ENCODE peak calls at places on chromosomes 5 and 9, in nine cellular contexts. One of them, this sample, is unnamed.

GRCh38 chr5:172827843-172828242 is 6.2 kb upstream of the ERGIC1 start:
- DNase-seq in NCI-H774: no peak
- DNase-seq in cardiac fibroblast: peak; percentile 52
- DNase-seq in ELF-1: peak; percentile 19
- DNase-seq in iris pigment epithelial cell: no peak
- DNase-seq in left lung: no peak
- DNase-seq in SJSA1: no peak
- DNase-seq in HuH-7.5: no peak
- DNase-seq in activated CD8-positive, alpha-beta memory T cell treated with anti-CD3 and anti-CD28 coated beads, Interleukin-2, amount 50 U/mL, for 48 hours: no peak
- DNase-seq in this sample: no peak

GRCh38 chr5:104533498-104533897 is 970.9 kb upstream of the NUDT12 start:
- DNase-seq in NCI-H774: no peak
- DNase-seq in cardiac fibroblast: no peak
- DNase-seq in ELF-1: no peak
- DNase-seq in iris pigment epithelial cell: no peak
- DNase-seq in left lung: no peak
- DNase-seq in SJSA1: no peak
- DNase-seq in HuH-7.5: no peak
- DNase-seq in activated CD8-positive, alpha-beta memory T cell treated with anti-CD3 and anti-CD28 coated beads, Interleukin-2, amount 50 U/mL, for 48 hours: no peak
- DNase-seq in this sample: peak; percentile 49

GRCh38 chr5:2697446-2698200 is 53.9 kb downstream of the IRX2 start:
- DNase-seq in NCI-H774: no peak
- DNase-seq in cardiac fibroblast: no peak
- DNase-seq in ELF-1: no peak
- DNase-seq in iris pigment epithelial cell: no peak
- DNase-seq in left lung: no peak
- DNase-seq in SJSA1: no peak
- DNase-seq in HuH-7.5: no peak
- DNase-seq in activated CD8-positive, alpha-beta memory T cell treated with anti-CD3 and anti-CD28 coated beads, Interleukin-2, amount 50 U/mL, for 48 hours: no peak
- DNase-seq in this sample: no peak

GRCh38 chr9:135215571-135216161 is 128.2 kb downstream of the OLFM1 start:
- DNase-seq in NCI-H774: no peak
- DNase-seq in cardiac fibroblast: peak; percentile 43
- DNase-seq in ELF-1: no peak
- DNase-seq in iris pigment epithelial cell: peak; percentile 4
- DNase-seq in left lung: peak; percentile 51
- DNase-seq in SJSA1: no peak
- DNase-seq in HuH-7.5: no peak
- DNase-seq in activated CD8-positive, alpha-beta memory T cell treated with anti-CD3 and anti-CD28 coated beads, Interleukin-2, amount 50 U/mL, for 48 hours: no peak
- DNase-seq in this sample: no peak

GRCh38 chr5:74082504-74082903 is 456.5 kb downstream of the ARHGEF28 start:
- DNase-seq in NCI-H774: peak; percentile 47
- DNase-seq in cardiac fibroblast: no peak
- DNase-seq in ELF-1: no peak
- DNase-seq in iris pigment epithelial cell: no peak
- DNase-seq in left lung: no peak
- DNase-seq in SJSA1: no peak
- DNase-seq in HuH-7.5: no peak
- DNase-seq in activated CD8-positive, alpha-beta memory T cell treated with anti-CD3 and anti-CD28 coated beads, Interleukin-2, amount 50 U/mL, for 48 hours: no peak
- DNase-seq in this sample: no peak

GRCh38 chr5:141100243-141100805 is at the start of gene PCDHB3:
- DNase-seq in NCI-H774: no peak
- DNase-seq in cardiac fibroblast: no peak
- DNase-seq in ELF-1: peak; percentile 52
- DNase-seq in iris pigment epithelial cell: peak; percentile 3
- DNase-seq in left lung: no peak
- DNase-seq in SJSA1: no peak
- DNase-seq in HuH-7.5: peak; percentile 65
- DNase-seq in activated CD8-positive, alpha-beta memory T cell treated with anti-CD3 and anti-CD28 coated beads, Interleukin-2, amount 50 U/mL, for 48 hours: peak; percentile 63
- DNase-seq in this sample: no peak

GRCh38 chr9:114291886-114292590 is 30.9 kb upstream of the ORM1 start:
- DNase-seq in NCI-H774: no peak
- DNase-seq in cardiac fibroblast: no peak
- DNase-seq in ELF-1: no peak
- DNase-seq in iris pigment epithelial cell: no peak
- DNase-seq in left lung: peak; percentile 10
- DNase-seq in SJSA1: no peak
- DNase-seq in HuH-7.5: no peak
- DNase-seq in activated CD8-positive, alpha-beta memory T cell treated with anti-CD3 and anti-CD28 coated beads, Interleukin-2, amount 50 U/mL, for 48 hours: peak; percentile 38
- DNase-seq in this sample: no peak

GRCh38 chr5:141815796-141816180 is 62.4 kb downstream of the PCDH1 start:
- DNase-seq in NCI-H774: no peak
- DNase-seq in cardiac fibroblast: no peak
- DNase-seq in ELF-1: no peak
- DNase-seq in iris pigment epithelial cell: no peak
- DNase-seq in left lung: no peak
- DNase-seq in SJSA1: no peak
- DNase-seq in HuH-7.5: no peak
- DNase-seq in activated CD8-positive, alpha-beta memory T cell treated with anti-CD3 and anti-CD28 coated beads, Interleukin-2, amount 50 U/mL, for 48 hours: no peak
- DNase-seq in this sample: no peak

GRCh38 chr9:98341157-98342102 is 86.0 kb upstream of the TBC1D2 start:
- DNase-seq in NCI-H774: no peak
- DNase-seq in cardiac fibroblast: no peak
- DNase-seq in ELF-1: no peak
- DNase-seq in iris pigment epithelial cell: no peak
- DNase-seq in left lung: no peak
- DNase-seq in SJSA1: no peak
- DNase-seq in HuH-7.5: no peak
- DNase-seq in activated CD8-positive, alpha-beta memory T cell treated with anti-CD3 and anti-CD28 coated beads, Interleukin-2, amount 50 U/mL, for 48 hours: no peak
- DNase-seq in this sample: no peak

GRCh38 chr5:6773342-6774035 is 60.3 kb downstream of the TENT4A start:
- DNase-seq in NCI-H774: no peak
- DNase-seq in cardiac fibroblast: no peak
- DNase-seq in ELF-1: no peak
- DNase-seq in iris pigment epithelial cell: no peak
- DNase-seq in left lung: no peak
- DNase-seq in SJSA1: no peak
- DNase-seq in HuH-7.5: no peak
- DNase-seq in activated CD8-positive, alpha-beta memory T cell treated with anti-CD3 and anti-CD28 coated beads, Interleukin-2, amount 50 U/mL, for 48 hours: no peak
- DNase-seq in this sample: no peak

GRCh38 chr5:43603535-43604363 is 769 bp downstream of the NNT start:
- DNase-seq in NCI-H774: peak; percentile 91
- DNase-seq in cardiac fibroblast: peak; percentile 37
- DNase-seq in ELF-1: peak; percentile 80
- DNase-seq in iris pigment epithelial cell: peak; percentile 20
- DNase-seq in left lung: peak; percentile 82
- DNase-seq in SJSA1: peak; percentile 77
- DNase-seq in HuH-7.5: peak; percentile 31
- DNase-seq in activated CD8-positive, alpha-beta memory T cell treated with anti-CD3 and anti-CD28 coated beads, Interleukin-2, amount 50 U/mL, for 48 hours: peak; percentile 83
- DNase-seq in this sample: no peak

GRCh38 chr5:178378527-178379484 is 146.2 kb upstream of the PHYKPL start:
- DNase-seq in NCI-H774: no peak
- DNase-seq in cardiac fibroblast: no peak
- DNase-seq in ELF-1: no peak
- DNase-seq in iris pigment epithelial cell: no peak
- DNase-seq in left lung: no peak
- DNase-seq in SJSA1: no peak
- DNase-seq in HuH-7.5: no peak
- DNase-seq in activated CD8-positive, alpha-beta memory T cell treated with anti-CD3 and anti-CD28 coated beads, Interleukin-2, amount 50 U/mL, for 48 hours: no peak
- DNase-seq in this sample: no peak

GRCh38 chr9:126398403-126399058 is 71.9 kb downstream of the MVB12B start:
- DNase-seq in NCI-H774: peak; percentile 74
- DNase-seq in cardiac fibroblast: peak; percentile 65
- DNase-seq in ELF-1: peak; percentile 88
- DNase-seq in iris pigment epithelial cell: peak; percentile 52
- DNase-seq in left lung: peak; percentile 78
- DNase-seq in SJSA1: peak; percentile 36
- DNase-seq in HuH-7.5: peak; percentile 85
- DNase-seq in activated CD8-positive, alpha-beta memory T cell treated with anti-CD3 and anti-CD28 coated beads, Interleukin-2, amount 50 U/mL, for 48 hours: peak; percentile 95
- DNase-seq in this sample: peak; percentile 84

GRCh38 chr5:175738595-175739133 is 80.8 kb downstream of the HRH2 start:
- DNase-seq in NCI-H774: no peak
- DNase-seq in cardiac fibroblast: no peak
- DNase-seq in ELF-1: no peak
- DNase-seq in iris pigment epithelial cell: no peak
- DNase-seq in left lung: no peak
- DNase-seq in SJSA1: no peak
- DNase-seq in HuH-7.5: no peak
- DNase-seq in activated CD8-positive, alpha-beta memory T cell treated with anti-CD3 and anti-CD28 coated beads, Interleukin-2, amount 50 U/mL, for 48 hours: peak; percentile 33
- DNase-seq in this sample: no peak

GRCh38 chr5:14663734-14664269 is 716 bp upstream of the OTULIN start:
- DNase-seq in NCI-H774: peak; percentile 64
- DNase-seq in cardiac fibroblast: peak; percentile 39
- DNase-seq in ELF-1: no peak
- DNase-seq in iris pigment epithelial cell: no peak
- DNase-seq in left lung: no peak
- DNase-seq in SJSA1: no peak
- DNase-seq in HuH-7.5: peak; percentile 46
- DNase-seq in activated CD8-positive, alpha-beta memory T cell treated with anti-CD3 and anti-CD28 coated beads, Interleukin-2, amount 50 U/mL, for 48 hours: no peak
- DNase-seq in this sample: no peak

GRCh38 chr9:105405514-105406131 is 42.2 kb upstream of the FSD1L start:
- DNase-seq in NCI-H774: no peak
- DNase-seq in cardiac fibroblast: no peak
- DNase-seq in ELF-1: no peak
- DNase-seq in iris pigment epithelial cell: peak; percentile 63
- DNase-seq in left lung: no peak
- DNase-seq in SJSA1: peak; percentile 83
- DNase-seq in HuH-7.5: no peak
- DNase-seq in activated CD8-positive, alpha-beta memory T cell treated with anti-CD3 and anti-CD28 coated beads, Interleukin-2, amount 50 U/mL, for 48 hours: no peak
- DNase-seq in this sample: no peak